ENCODE peak calls at places on chromosomes 12 and 14, in nine cellular contexts. K, T, X, Y, B, R, W, N and D are unnamed samples.

GRCh38 chr14:86346818-86347384 is 817.0 kb downstream of the FLRT2 start:
- DNase-seq in T (no peak), K (no peak), Y (no peak), W (no peak), R (no peak), X (no peak), B (no peak), N (no peak), D (no peak)

GRCh38 chr12:31728289-31728916 is 418 bp downstream of the AMN1 start:
- DNase-seq in N (peak), T (peak), R (no peak), B (no peak), W (no peak), Y (peak), K (peak), X (no peak), D (peak)

GRCh38 chr12:65248656-65249633 is 29.5 kb upstream of the MSRB3 start:
- DNase-seq in X (no peak), Y (no peak), W (no peak), N (no peak), R (no peak), K (peak), B (no peak), T (peak), D (peak)

GRCh38 chr14:68210729-68211299 is 391.2 kb downstream of the RAD51B start:
- DNase-seq in R (no peak), Y (peak), B (peak), T (peak), W (no peak), K (peak), N (peak), X (no peak), D (peak)

GRCh38 chr14:93859957-93860356 is 67.2 kb upstream of the FAM181A start:
- DNase-seq in W (no peak), Y (no peak), K (peak), T (no peak), B (no peak), N (no peak), R (no peak), X (no peak), D (no peak)

GRCh38 chr14:69910871-69911270 is 31.7 kb downstream of the SMOC1 start:
- DNase-seq in X (no peak), B (no peak), N (no peak), T (no peak), W (no peak), Y (no peak), R (no peak), K (no peak), D (no peak)

GRCh38 chr12:120979862-120980696 is 1.7 kb downstream of the HNF1A start:
- DNase-seq in Y (peak), K (no peak), X (no peak), R (no peak), N (no peak), W (no peak), B (no peak), T (no peak), D (no peak)

GRCh38 chr12:13000616-13000934 is 510 bp upstream of the HEBP1 start:
- DNase-seq in B (no peak), T (no peak), Y (peak), X (peak), R (no peak), W (no peak), N (peak), K (peak), D (peak)

GRCh38 chr12:120342567-120343537 is 15.3 kb upstream of the PLA2G1B start:
- DNase-seq in R (no peak), T (no peak), X (no peak), K (no peak), B (no peak), Y (no peak), N (no peak), W (no peak), D (no peak)

GRCh38 chr12:99983721-99984258 is 946 bp downstream of the ANKS1B start:
- DNase-seq in T (no peak), X (peak), Y (no peak), K (peak), R (no peak), N (no peak), B (no peak), W (no peak), D (no peak)

GRCh38 chr12:22882559-22882958 is 257.6 kb downstream of the ETNK1 start:
- DNase-seq in Y (no peak), N (no peak), W (no peak), X (no peak), B (no peak), T (no peak), K (no peak), R (no peak), D (no peak)

GRCh38 chr14:101483829-101484228 is 77.5 kb upstream of the DIO3 start:
- DNase-seq in Y (no peak), R (no peak), N (no peak), K (no peak), X (no peak), B (no peak), W (no peak), T (no peak), D (no peak)

GRCh38 chr12:109611223-109611622 is 37.6 kb downstream of the MVK start:
- DNase-seq in X (no peak), W (no peak), N (no peak), B (no peak), Y (no peak), R (no peak), T (no peak), K (no peak), D (no peak)

GRCh38 chr12:19130224-19131019 is 889 bp downstream of the PLEKHA5 start:
- DNase-seq in W (peak), R (peak), T (peak), Y (peak), K (peak), N (peak), B (peak), X (no peak), D (peak)

GRCh38 chr12:93982847-93983315 is 165.5 kb upstream of the PLXNC1 start:
- DNase-seq in W (no peak), Y (no peak), K (peak), N (no peak), R (no peak), X (peak), T (peak), B (peak), D (peak)

GRCh38 chr12:25959069-25959961 is 833 bp downstream of the RASSF8 start:
- DNase-seq in X (peak), B (peak), Y (peak), R (peak), N (peak), K (peak), T (peak), W (peak), D (peak)

GRCh38 chr12:118727196-118727595 is 254.1 kb upstream of the SRRM4 start:
- DNase-seq in T (no peak), K (no peak), W (no peak), B (no peak), Y (no peak), R (no peak), X (no peak), N (no peak), D (no peak)

GRCh38 chr12:39804479-39805241 is 185.1 kb upstream of the ABCD2 start:
- DNase-seq in W (no peak), N (no peak), R (no peak), X (no peak), K (no peak), T (no peak), Y (no peak), B (no peak), D (no peak)

GRCh38 chr12:40287369-40287975 is 62.7 kb downstream of the LRRK2 start:
- DNase-seq in W (no peak), K (no peak), T (no peak), N (no peak), Y (no peak), B (no peak), X (no peak), R (no peak), D (no peak)

GRCh38 chr12:109811624-109811995 is 21.6 kb downstream of the TRPV4 start:
- DNase-seq in N (no peak), R (no peak), T (no peak), W (no peak), X (no peak), Y (no peak), K (no peak), B (no peak), D (no peak)

GRCh38 chr14:61927521-61927920 is 165.3 kb downstream of the SNAPC1 start:
- DNase-seq in W (no peak), N (no peak), X (no peak), T (no peak), Y (peak), R (no peak), K (peak), B (peak), D (no peak)

GRCh38 chr14:104135904-104136471 is 2.4 kb upstream of the KIF26A start:
- DNase-seq in W (peak), Y (no peak), T (peak), X (no peak), N (no peak), B (no peak), K (no peak), R (peak), D (no peak)

GRCh38 chr14:95769976-95770375 is 56.1 kb upstream of the TCL1A start:
- DNase-seq in W (no peak), R (no peak), N (no peak), X (no peak), Y (no peak), K (no peak), B (no peak), T (no peak), D (no peak)